ENCODE peak calls at places on chromosome 20, in five cellular contexts. M is hepatocyte; Z is CD4-positive, CD25-positive, alpha-beta regulatory T cell; D is breast epithelium; S is stomach. P is an unnamed sample. For H3K4me1 and H3K27me3, the result is how much of the 10 kb centered on the place peaks cover.

GRCh38 chr20:63216041-63216848 is at the start of gene YTHDF1:
- DNase-seq in M (peak), Z (peak), D (peak), S (peak), P (peak)

GRCh38 chr20:12902992-12903391 is 105.8 kb upstream of the SPTLC3 start:
- DNase-seq in M (no peak), Z (no peak), D (no peak), S (no peak), P (no peak)

GRCh38 chr20:62149532-62150235 is 6.1 kb downstream of the SS18L1 start:
- DNase-seq in M (no peak), Z (no peak), D (peak), S (no peak), P (no peak)

GRCh38 chr20:33890557-33890956 is 79.4 kb downstream of the CHMP4B start:
- DNase-seq in M (no peak), Z (no peak), D (no peak), S (no peak), P (no peak)

GRCh38 chr20:60863548-60863947 is 388.5 kb upstream of the CDH4 start:
- DNase-seq in M (no peak), Z (no peak), D (no peak), S (no peak), P (no peak)

GRCh38 chr20:32763202-32763999 is 1.2 kb downstream of the DNMT3B start:
- DNase-seq in M (peak), Z (no peak), D (no peak), S (no peak), P (no peak)

GRCh38 chr20:15491564-15491963 is 1081.7 kb downstream of the KIF16B start:
- DNase-seq in M (peak), Z (no peak), D (no peak), S (peak), P (no peak)

GRCh38 chr20:47546184-47547033 is 44.7 kb downstream of the NCOA3 start:
- DNase-seq in M (no peak), Z (no peak), D (no peak), S (no peak), P (no peak)

GRCh38 chr20:6440087-6440799 is 317.4 kb upstream of the FERMT1 start:
- DNase-seq in M (no peak), Z (no peak), D (no peak), S (no peak), P (no peak)

GRCh38 chr20:64083380-64084208 is 604 bp downstream of the LKAAEAR1 start:
- DNase-seq in M (peak), Z (peak), D (peak), S (peak), P (peak)

GRCh38 chr20:12049125-12049524 is 131.4 kb downstream of the BTBD3 start:
- DNase-seq in M (no peak), Z (no peak), D (no peak), S (no peak), P (no peak)

GRCh38 chr20:53738945-53739798 is 145.5 kb upstream of the ZNF217 start:
- DNase-seq in M (peak), Z (no peak), D (no peak), S (no peak), P (no peak)

GRCh38 chr20:5643936-5644335 is 106.3 kb upstream of the SHLD1 start:
- DNase-seq in M (no peak), Z (no peak), D (no peak), S (no peak), P (no peak)

GRCh38 chr20:44064501-44065400 is 122.2 kb downstream of the JPH2 start:
- DNase-seq in M (no peak), Z (no peak), D (peak), S (no peak), P (no peak)

GRCh38 chr20:35561671-35562070 is 19.8 kb downstream of the ERGIC3 start:
- DNase-seq in M (no peak), Z (no peak), D (no peak), S (no peak), P (no peak)

GRCh38 chr20:7855545-7855944 is 84.7 kb downstream of the HAO1 start:
- DNase-seq in M (no peak), Z (no peak), D (no peak), S (no peak), P (no peak)

GRCh38 chr20:54272901-54273488 is 65.1 kb downstream of the PFDN4 start:
- DNase-seq in M (no peak), Z (no peak), D (no peak), S (no peak), P (no peak)

GRCh38 chr20:63594043-63594561 is 20.1 kb upstream of the HELZ2 start:
- DNase-seq in M (no peak), Z (no peak), D (no peak), S (no peak), P (no peak)

GRCh38 chr20:703010-703409 is 27.4 kb upstream of the SCRT2 start:
- DNase-seq in M (no peak), Z (no peak), D (no peak), S (no peak), P (no peak)

GRCh38 chr20:17315491-17316231 is 88.8 kb downstream of the PCSK2 start:
- DNase-seq in M (no peak), Z (no peak), D (no peak), S (no peak), P (no peak)

GRCh38 chr20:43750774-43751166 is 24.0 kb upstream of the GTSF1L start:
- DNase-seq in M (no peak), Z (no peak), D (no peak), S (no peak), P (no peak)

DNA sequence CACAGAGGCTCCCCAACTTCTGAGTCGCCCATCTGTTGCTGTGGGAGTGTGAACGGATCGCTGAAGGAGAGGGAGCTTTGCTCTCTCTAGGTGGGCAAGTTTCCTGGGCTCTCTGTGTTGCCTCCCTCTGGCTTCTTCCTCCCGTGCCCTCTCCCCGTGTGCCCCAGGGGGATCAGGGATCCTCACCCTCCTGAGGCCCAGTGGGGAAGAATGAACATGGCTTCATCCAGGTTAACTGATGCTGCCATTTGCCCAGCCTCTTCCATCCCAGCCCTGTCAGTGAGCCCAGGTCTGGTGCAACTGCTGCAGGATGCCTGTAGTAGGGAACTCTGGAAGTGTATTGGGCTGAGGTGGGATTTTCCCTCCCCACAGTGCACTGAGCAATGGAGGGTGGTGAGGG is 12.2 kb upstream of the RAB5IF start:
- DNase-seq in M (no peak), Z (no peak), D (no peak), S (no peak), P (no peak)
- H3K4me1 ChIP-seq in M (under half), Z (under half), D (under half), S (under half), P (under half)

DNA sequence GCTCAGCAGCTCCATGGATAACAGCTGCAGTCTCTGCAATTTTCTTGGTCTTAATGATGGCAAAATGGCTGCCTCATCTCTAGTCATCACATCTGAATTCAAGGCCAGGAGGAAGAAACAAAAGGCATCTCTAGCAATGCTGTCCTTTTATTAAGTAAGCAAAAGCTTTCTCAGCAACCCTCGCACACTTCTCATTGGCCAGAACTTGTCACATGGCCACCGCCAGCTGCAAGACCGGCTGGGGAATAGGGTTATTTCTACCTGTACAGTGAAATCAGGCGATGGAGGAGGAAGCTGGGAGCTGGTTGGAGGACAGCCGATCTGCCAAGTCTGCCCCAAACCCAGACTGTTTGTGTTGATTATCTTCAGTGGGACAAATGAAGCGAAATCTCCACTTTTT is 33.4 kb downstream of the ANKRD60 start:
- DNase-seq in M (no peak), Z (no peak), D (no peak), S (no peak), P (no peak)
- H3K27me3 ChIP-seq in M (under half), Z (under half), D (under half), S (under half), P (under half)

GRCh38 chr20:23150304-23151007 is 64.3 kb upstream of the CD93 start:
- DNase-seq in M (no peak), Z (no peak), D (peak), S (peak), P (no peak)
- H3K4me1 ChIP-seq in M (under half), Z (under half), D (under half), S (under half), P (under half)

GRCh38 chr20:59738851-59739250 is 134.5 kb downstream of the PHACTR3 start:
- DNase-seq in M (no peak), Z (no peak), D (no peak), S (no peak), P (no peak)

GRCh38 chr20:59737073-59737691 is 132.8 kb downstream of the PHACTR3 start:
- DNase-seq in M (no peak), Z (no peak), D (no peak), S (no peak), P (no peak)

GRCh38 chr20:59736366-59736765 is 132.0 kb downstream of the PHACTR3 start:
- DNase-seq in M (no peak), Z (no peak), D (no peak), S (no peak), P (no peak)

GRCh38 chr20:59735917-59736316 is 131.6 kb downstream of the PHACTR3 start:
- DNase-seq in M (no peak), Z (no peak), D (no peak), S (no peak), P (no peak)

GRCh38 chr20:59737816-59738215 is 133.5 kb downstream of the PHACTR3 start:
- DNase-seq in M (no peak), Z (no peak), D (no peak), S (no peak), P (no peak)
- H3K27me3 ChIP-seq in M (under half), Z (under half), D (under half), S (half or more), P (under half)

DNA sequence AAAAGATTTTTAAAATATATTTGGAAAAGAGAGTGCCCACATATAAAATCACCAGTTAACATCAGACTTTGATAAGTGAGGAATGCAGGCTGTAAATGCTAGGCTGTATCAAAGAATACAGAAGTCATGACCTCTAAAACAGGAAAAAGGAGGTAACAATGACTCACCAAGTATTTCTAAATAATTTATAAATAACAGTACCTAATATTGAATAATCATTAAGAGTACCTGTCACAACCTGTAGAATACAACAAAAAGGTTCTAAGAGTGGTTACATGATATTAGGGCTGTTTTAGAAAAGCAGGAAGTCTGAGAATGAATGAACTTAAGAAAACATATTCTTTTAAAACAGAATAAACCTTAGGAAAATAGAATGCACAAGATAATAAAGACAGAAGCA is 173.1 kb upstream of the CST7 start:
- DNase-seq in M (no peak), Z (no peak), D (no peak), S (no peak), P (no peak)
- H3K4me1 ChIP-seq in M (under half), Z (under half), D (under half), S (under half), P (under half)

DNA sequence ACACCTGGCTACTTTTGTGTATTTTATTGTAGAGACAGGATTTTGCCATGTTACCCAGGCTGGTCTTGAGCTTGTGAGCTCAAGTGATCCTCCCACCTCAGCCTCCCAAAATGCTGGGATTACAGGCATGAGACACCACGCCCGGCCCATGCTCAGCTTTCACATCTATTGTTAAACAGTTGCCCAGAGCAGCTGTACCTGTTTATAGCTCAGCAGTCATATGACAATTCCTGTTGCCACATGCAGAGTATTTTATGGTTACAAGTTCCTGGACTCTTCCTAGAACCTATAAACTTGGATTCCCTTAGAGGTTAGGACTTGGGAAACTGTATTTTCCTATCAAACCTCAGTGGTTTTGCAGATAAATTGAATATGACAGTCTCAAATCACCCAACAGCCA is 188.3 kb upstream of the KCNG1 start:
- DNase-seq in M (no peak), Z (no peak), D (no peak), S (no peak), P (no peak)
- H3K27me3 ChIP-seq in M (under half), Z (under half), D (under half), S (under half), P (under half)

GRCh38 chr20:23631981-23632710 is 5.6 kb downstream of the CST3 start:
- DNase-seq in M (no peak), Z (no peak), D (no peak), S (no peak), P (no peak)
- H3K4me1 ChIP-seq in M (under half), Z (under half), D (under half), S (under half), P (under half)

DNA sequence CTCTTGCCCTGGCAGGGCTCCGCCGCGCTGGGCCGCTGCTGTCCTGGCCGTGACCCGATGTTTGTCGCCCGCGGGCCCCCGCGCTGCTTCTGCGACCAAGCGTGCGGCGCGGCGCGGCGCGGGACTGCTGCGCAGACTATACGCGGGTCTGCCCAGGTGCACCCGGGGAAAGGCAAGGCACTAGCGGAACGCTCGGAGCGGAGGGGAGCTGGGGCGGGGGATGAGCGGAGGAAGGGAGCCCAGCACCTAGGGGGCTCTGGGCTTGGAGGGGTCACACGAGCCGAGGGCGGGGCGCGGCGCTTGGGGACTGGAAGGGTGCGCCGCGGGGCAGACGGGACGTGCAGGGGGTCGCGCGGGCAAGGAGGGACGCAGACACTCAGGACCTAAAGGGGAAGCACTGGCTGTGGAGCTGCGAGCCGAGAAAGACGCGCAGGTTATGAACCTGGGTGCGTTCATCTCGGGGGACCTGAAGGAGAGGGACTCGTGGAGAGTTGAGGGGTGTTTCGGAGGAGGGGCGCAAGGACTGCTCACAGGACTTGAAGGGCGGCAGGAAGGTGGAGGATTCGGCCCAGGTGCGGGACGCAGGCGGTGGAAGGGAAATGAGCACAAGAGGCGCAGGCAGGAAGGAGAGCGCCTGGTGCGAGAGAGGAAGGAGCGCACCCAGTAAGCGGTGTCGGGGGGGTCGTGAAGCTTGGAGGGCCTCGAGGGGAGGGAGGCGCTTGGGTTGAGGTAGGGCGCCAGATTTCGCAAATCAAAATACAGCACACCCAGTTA is 40.8 kb upstream of the ZNFX1 start:
- DNase-seq in M (peak), Z (no peak), D (no peak), S (no peak), P (no peak)
- H3K27me3 ChIP-seq in M (half or more), Z (under half), D (under half), S (half or more), P (under half)

DNA sequence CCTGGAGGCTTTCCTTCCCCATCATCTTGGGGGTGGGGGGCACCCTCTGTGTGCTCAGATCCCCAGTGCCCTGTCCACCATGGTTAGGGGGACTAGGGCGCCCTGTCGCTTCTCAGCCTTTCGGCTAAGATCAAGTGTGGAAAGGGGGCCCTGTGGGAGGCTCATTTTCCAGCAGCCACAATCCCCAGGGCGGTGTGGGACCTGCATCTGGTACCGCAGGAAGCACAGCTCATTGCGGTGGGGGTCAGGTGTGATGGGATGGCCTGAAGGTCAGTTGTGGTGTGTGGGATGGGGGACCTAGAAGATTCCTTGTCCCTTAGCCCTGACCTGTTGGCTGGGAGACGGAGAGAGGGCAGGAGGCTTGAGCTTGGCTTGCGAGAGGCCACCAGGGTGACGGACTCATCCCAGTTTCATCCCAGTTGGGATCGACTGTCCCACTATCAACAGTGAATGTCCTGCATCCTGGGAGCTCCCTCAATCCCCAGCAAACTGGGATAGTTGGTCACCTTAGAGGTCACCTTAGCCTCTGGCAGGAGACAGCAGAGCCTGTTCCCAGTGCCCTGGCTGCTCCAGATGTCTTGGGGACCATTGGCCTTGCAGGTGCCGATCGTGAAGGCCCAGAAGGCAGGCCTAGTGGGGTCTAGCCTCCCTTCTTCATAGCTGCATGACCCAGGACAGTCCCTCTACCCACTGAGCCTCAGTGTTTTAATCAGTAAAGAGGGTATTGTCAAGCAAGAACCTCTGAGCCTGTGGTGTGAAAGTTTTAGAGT is 64.5 kb upstream of the PMEPA1 start:
- DNase-seq in M (no peak), Z (no peak), D (no peak), S (no peak), P (no peak)
- H3K4me1 ChIP-seq in M (under half), Z (under half), D (under half), S (under half), P (under half)